ENCODE peak calls at places on chromosomes 7 and 10, in nine cellular contexts. Z is CD4-positive, CD25-positive, alpha-beta regulatory T cell; K is SK-N-SH; G is CD8-positive, alpha-beta memory T cell; N is astrocyte of the spinal cord; B is colonic mucosa; Y is dorsolateral prefrontal cortex; P is cardiac fibroblast; X is AG09309. S is an unnamed sample.

GRCh38 chr7:823639-824038 is 8.6 kb upstream of the SUN1 start:
- DNase-seq in Z (no peak), K (peak), G (no peak), N (no peak), B (peak), Y (no peak), P (no peak), X (no peak), S (no peak)

GRCh38 chr10:29256019-29256418 is 32.9 kb upstream of the LYZL1 start:
- DNase-seq in Z (no peak), K (no peak), G (no peak), N (no peak), B (no peak), Y (no peak), P (no peak), X (no peak), S (no peak)

GRCh38 chr7:143288836-143289235 is 685 bp downstream of the CASP2 start:
- DNase-seq in Z (no peak), K (no peak), G (no peak), N (no peak), B (no peak), Y (no peak), P (no peak), X (no peak), S (no peak)

GRCh38 chr10:100374137-100374655 is 27.2 kb downstream of the SCD start:
- DNase-seq in Z (no peak), K (peak), G (no peak), N (peak), B (no peak), Y (no peak), P (no peak), X (no peak), S (no peak)

GRCh38 chr10:67607472-67607871 is 88.5 kb downstream of the CTNNA3 start:
- DNase-seq in Z (no peak), K (no peak), G (no peak), N (peak), B (no peak), Y (no peak), P (peak), X (no peak), S (no peak)

GRCh38 chr7:152330827-152331226 is 105.0 kb downstream of the KMT2C start:
- DNase-seq in Z (no peak), K (no peak), G (no peak), N (no peak), B (no peak), Y (no peak), P (no peak), X (no peak), S (no peak)

GRCh38 chr10:77120697-77121096 is 516.9 kb downstream of the KCNMA1 start:
- DNase-seq in Z (no peak), K (no peak), G (no peak), N (no peak), B (no peak), Y (no peak), P (no peak), X (no peak), S (no peak)

GRCh38 chr10:122291739-122292138 is 20.6 kb downstream of the BTBD16 start:
- DNase-seq in Z (no peak), K (no peak), G (no peak), N (no peak), B (no peak), Y (no peak), P (no peak), X (no peak), S (no peak)

GRCh38 chr10:75108684-75109458 is 2.6 kb upstream of the SAMD8 start:
- DNase-seq in Z (no peak), K (peak), G (no peak), N (no peak), B (no peak), Y (no peak), P (peak), X (no peak), S (peak)

GRCh38 chr10:69965086-69965485 is 87.6 kb upstream of the MACROH2A2 start:
- DNase-seq in Z (no peak), K (no peak), G (no peak), N (no peak), B (peak), Y (no peak), P (no peak), X (no peak), S (no peak)

GRCh38 chr10:5592070-5592469 is 67.3 kb downstream of the CALML3 start:
- DNase-seq in Z (no peak), K (no peak), G (no peak), N (no peak), B (no peak), Y (no peak), P (no peak), X (no peak), S (no peak)

GRCh38 chr7:28871083-28871482 is 87.0 kb downstream of the TRIL start:
- DNase-seq in Z (no peak), K (no peak), G (no peak), N (no peak), B (no peak), Y (no peak), P (no peak), X (no peak), S (no peak)

GRCh38 chr7:17152698-17153097 is 145.8 kb upstream of the AHR start:
- DNase-seq in Z (no peak), K (no peak), G (no peak), N (no peak), B (no peak), Y (no peak), P (no peak), X (no peak), S (no peak)

GRCh38 chr10:27759483-27760281 is 14.1 kb upstream of the MKX start:
- DNase-seq in Z (no peak), K (no peak), G (no peak), N (no peak), B (no peak), Y (no peak), P (no peak), X (no peak), S (no peak)

GRCh38 chr7:80316811-80317210 is 182.2 kb downstream of the GNAI1 start:
- DNase-seq in Z (no peak), K (no peak), G (no peak), N (no peak), B (no peak), Y (no peak), P (no peak), X (no peak), S (no peak)

GRCh38 chr7:7323921-7324320 is 141.6 kb downstream of the C1GALT1 start:
- DNase-seq in Z (no peak), K (no peak), G (no peak), N (no peak), B (no peak), Y (no peak), P (no peak), X (no peak), S (no peak)

GRCh38 chr7:7323352-7323751 is 141.0 kb downstream of the C1GALT1 start:
- DNase-seq in Z (no peak), K (no peak), G (no peak), N (no peak), B (no peak), Y (no peak), P (no peak), X (no peak), S (no peak)

GRCh38 chr7:7321681-7322080 is 139.3 kb downstream of the C1GALT1 start:
- DNase-seq in Z (no peak), K (no peak), G (no peak), N (peak), B (peak), Y (no peak), P (peak), X (no peak), S (no peak)

GRCh38 chr7:7327423-7327822 is 145.1 kb downstream of the C1GALT1 start:
- DNase-seq in Z (no peak), K (no peak), G (no peak), N (no peak), B (no peak), Y (no peak), P (no peak), X (no peak), S (no peak)

DNA sequence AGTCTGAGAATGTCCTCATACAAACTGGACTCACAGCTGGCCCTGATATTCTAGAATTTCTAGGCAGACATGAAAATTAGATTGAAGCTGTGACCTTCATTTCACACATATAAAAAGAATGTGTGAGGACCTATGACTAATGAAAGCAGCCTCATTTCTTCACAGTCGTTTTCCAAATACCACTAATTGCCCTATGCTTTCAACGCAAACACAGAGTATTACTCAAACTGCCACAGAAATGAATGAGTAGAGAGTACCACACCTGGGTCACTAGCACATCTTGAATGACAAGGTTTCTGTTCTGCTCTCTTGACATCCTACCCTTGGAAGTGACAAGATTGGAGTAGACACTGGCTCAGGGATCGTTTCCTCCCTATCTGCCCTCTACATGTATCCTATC is 142.4 kb downstream of the C1GALT1 start:
- DNase-seq in Z (no peak), K (no peak), G (no peak), N (no peak), B (no peak), Y (no peak), P (no peak), X (no peak), S (no peak)
- H3K4me3 ChIP-seq in Z (no peak), K (no peak), G (no peak), N (no peak), B (no peak), Y (no peak), P (no peak), X (no peak), S (no peak)

GRCh38 chr7:23353172-23353571 is 54.0 kb downstream of the MALSU1 start:
- DNase-seq in Z (no peak), K (no peak), G (no peak), N (no peak), B (no peak), Y (no peak), P (no peak), X (no peak), S (no peak)

GRCh38 chr7:23356168-23356567 is 57.0 kb downstream of the MALSU1 start:
- DNase-seq in Z (no peak), K (no peak), G (no peak), N (no peak), B (no peak), Y (no peak), P (no peak), X (no peak), S (no peak)

GRCh38 chr7:23357190-23358093 is 58.3 kb downstream of the MALSU1 start:
- DNase-seq in Z (peak), K (no peak), G (no peak), N (peak), B (no peak), Y (no peak), P (peak), X (no peak), S (no peak)

GRCh38 chr7:23358152-23358674 is 59.1 kb downstream of the MALSU1 start:
- DNase-seq in Z (no peak), K (no peak), G (no peak), N (no peak), B (no peak), Y (no peak), P (no peak), X (no peak), S (no peak)

GRCh38 chr7:23356726-23357125 is 57.6 kb downstream of the MALSU1 start:
- DNase-seq in Z (peak), K (no peak), G (no peak), N (no peak), B (no peak), Y (no peak), P (no peak), X (no peak), S (no peak)
- H3K4me3 ChIP-seq in Z (no peak), K (no peak), G (no peak), N (no peak), B (no peak), Y (no peak), P (no peak), X (no peak), S (no peak)

GRCh38 chr10:3531670-3532069 is 253.3 kb downstream of the KLF6 start:
- DNase-seq in Z (no peak), K (no peak), G (no peak), N (no peak), B (no peak), Y (no peak), P (no peak), X (no peak), S (no peak)

GRCh38 chr10:3534433-3534832 is 250.6 kb downstream of the KLF6 start:
- DNase-seq in Z (no peak), K (no peak), G (no peak), N (no peak), B (no peak), Y (no peak), P (no peak), X (no peak), S (no peak)

GRCh38 chr10:3532644-3533043 is 252.4 kb downstream of the KLF6 start:
- DNase-seq in Z (no peak), K (no peak), G (no peak), N (peak), B (no peak), Y (no peak), P (peak), X (no peak), S (no peak)

GRCh38 chr10:3535001-3535400 is 250.0 kb downstream of the KLF6 start:
- DNase-seq in Z (no peak), K (no peak), G (no peak), N (no peak), B (no peak), Y (no peak), P (no peak), X (no peak), S (no peak)

GRCh38 chr10:3533296-3533695 is 251.7 kb downstream of the KLF6 start:
- DNase-seq in Z (no peak), K (no peak), G (no peak), N (no peak), B (no peak), Y (no peak), P (no peak), X (no peak), S (no peak)
- H3K4me3 ChIP-seq in Z (no peak), K (no peak), G (no peak), N (no peak), B (no peak), Y (no peak), P (no peak), X (no peak), S (no peak)

GRCh38 chr10:22324413-22324812 is 3.5 kb downstream of the BMI1 start:
- DNase-seq in Z (no peak), K (no peak), G (no peak), N (no peak), B (no peak), Y (no peak), P (no peak), X (no peak), S (no peak)
- H3K4me3 ChIP-seq in Z (peak), K (no peak), G (peak), N (no peak), B (no peak), Y (peak), P (no peak), X (no peak), S (peak)

GRCh38 chr10:86366902-86367338 is 325 bp upstream of the GRID1 start:
- DNase-seq in Z (no peak), K (no peak), G (no peak), N (no peak), B (no peak), Y (peak), P (no peak), X (no peak), S (no peak)
- H3K4me3 ChIP-seq in Z (no peak), K (peak), G (no peak), N (no peak), B (peak), Y (peak), P (peak), X (no peak), S (peak)

GRCh38 chr7:91941450-91941849 is 788 bp downstream of the AKAP9 start:
- DNase-seq in Z (peak), K (peak), G (no peak), N (peak), B (peak), Y (no peak), P (peak), X (no peak), S (no peak)

GRCh38 chr7:91945476-91945875 is 4.8 kb downstream of the AKAP9 start:
- DNase-seq in Z (no peak), K (no peak), G (no peak), N (peak), B (no peak), Y (no peak), P (peak), X (no peak), S (no peak)

GRCh38 chr7:91940171-91940570 is 491 bp upstream of the AKAP9 start:
- DNase-seq in Z (no peak), K (peak), G (no peak), N (peak), B (peak), Y (no peak), P (peak), X (no peak), S (no peak)

GRCh38 chr7:91942312-91942711 is 1.6 kb downstream of the AKAP9 start:
- DNase-seq in Z (no peak), K (no peak), G (no peak), N (no peak), B (no peak), Y (no peak), P (no peak), X (no peak), S (no peak)

GRCh38 chr7:91940572-91941341 is at the start of gene AKAP9:
- DNase-seq in Z (peak), K (peak), G (peak), N (peak), B (peak), Y (peak), P (peak), X (no peak), S (no peak)
- H3K4me3 ChIP-seq in Z (peak), K (peak), G (peak), N (peak), B (peak), Y (peak), P (peak), X (peak), S (peak)

S was measured in skeletal muscle cell.